ENCODE peak calls at places on chromosomes 7 and 10, in seven cellular contexts. A is stimulated activated CD4-positive, alpha-beta T cell treated with anti-CD3 and anti-CD28 coated beads, Interleukin-12 subunit alpha, Interleukin-12 subunit beta, amount 100 ng/mL, for 4 hours; W is HEK293T; S is Kasumi-1; I is T1000; O is activated naive CD4-positive, alpha-beta T cell; H is LHCN-M2. E is an unnamed sample.

GRCh38 chr10:69303632-69304035 is 25.3 kb downstream of the HK1 start:
- DNase-seq in A (no peak), W (no peak), S (no peak), I (peak), O (no peak), H (peak), E (no peak)

GRCh38 chr10:34314457-34314856 is 500.6 kb downstream of the PARD3 start:
- DNase-seq in A (no peak), W (no peak), S (no peak), I (no peak), O (no peak), H (no peak), E (no peak)

GRCh38 chr7:35781767-35782515 is 18.9 kb upstream of the SEPTIN7 start:
- DNase-seq in A (no peak), W (no peak), S (no peak), I (no peak), O (no peak), H (no peak), E (no peak)

GRCh38 chr10:128130051-128130450 is 3.8 kb upstream of the MKI67 start:
- DNase-seq in A (no peak), W (no peak), S (no peak), I (no peak), O (no peak), H (peak), E (no peak)

GRCh38 chr10:124668517-124669051 is 75.6 kb downstream of the FAM53B start:
- DNase-seq in A (no peak), W (no peak), S (no peak), I (no peak), O (no peak), H (no peak), E (no peak)

GRCh38 chr10:128971324-128971723 is 495.7 kb upstream of the MGMT start:
- DNase-seq in A (no peak), W (no peak), S (no peak), I (no peak), O (no peak), H (no peak), E (no peak)

GRCh38 chr10:128529225-128529624 is 403.0 kb upstream of the MKI67 start:
- DNase-seq in A (no peak), W (no peak), S (no peak), I (no peak), O (no peak), H (no peak), E (no peak)

GRCh38 chr10:89838002-89838615 is 136.7 kb downstream of the KIF20B start:
- DNase-seq in A (no peak), W (no peak), S (no peak), I (no peak), O (no peak), H (no peak), E (no peak)

GRCh38 chr7:129144834-129145668 is 544 bp downstream of the TSPAN33 start:
- DNase-seq in A (peak), W (no peak), S (peak), I (no peak), O (peak), H (no peak), E (no peak)

GRCh38 chr10:34547695-34548094 is 267.4 kb downstream of the PARD3 start:
- DNase-seq in A (no peak), W (no peak), S (no peak), I (no peak), O (no peak), H (no peak), E (no peak)

GRCh38 chr10:103800789-103801540 is 54.4 kb downstream of the SH3PXD2A start:
- DNase-seq in A (no peak), W (no peak), S (peak), I (no peak), O (peak), H (no peak), E (no peak)

GRCh38 chr10:34045571-34046190 is 711.2 kb upstream of the NRP1 start:
- DNase-seq in A (no peak), W (no peak), S (no peak), I (no peak), O (no peak), H (peak), E (no peak)

GRCh38 chr10:122294511-122295422 is 23.7 kb downstream of the BTBD16 start:
- DNase-seq in A (no peak), W (no peak), S (no peak), I (no peak), O (no peak), H (no peak), E (no peak)

E was measured in myocyte.